ENCODE peak calls at places on chromosomes 3 and 15, in nine cellular contexts. R, K, I, G, C, N, T, Y and X are unnamed samples.

GRCh38 chr3:79139395-79140060 is 628.3 kb downstream of the ROBO1 start:
- DNase-seq in I (no peak), G (no peak), T (no peak), Y (no peak), C (no peak), K (peak; percentile 68), N (no peak), R (no peak), X (no peak)

GRCh38 chr3:119304201-119304713 is 10.1 kb downstream of the ARHGAP31 start:
- DNase-seq in T (peak; percentile 11), I (no peak), N (no peak), Y (no peak), G (no peak), K (peak; percentile 85), C (no peak), R (no peak), X (no peak)

GRCh38 chr3:31196881-31197364 is 302.5 kb upstream of the GADL1 start:
- DNase-seq in K (peak; percentile 79), C (no peak), G (no peak), T (peak; percentile 95), R (peak; percentile 13), N (no peak), I (no peak), Y (no peak), X (no peak)

GRCh38 chr15:45180201-45180600 is 7.6 kb downstream of the SHF start:
- DNase-seq in T (peak; percentile 61), C (no peak), I (no peak), N (no peak), Y (no peak), G (no peak), R (no peak), K (peak; percentile 70), X (peak; percentile 64)

GRCh38 chr3:111045564-111045963 is 26.1 kb upstream of the NECTIN3 start:
- DNase-seq in R (peak; percentile 3), Y (no peak), N (no peak), I (no peak), C (no peak), G (no peak), K (peak; percentile 42), T (peak; percentile 37), X (no peak)

GRCh38 chr3:40427045-40427669 is 30.0 kb upstream of the RPL14 start:
- DNase-seq in I (no peak), R (no peak), C (no peak), N (no peak), T (no peak), G (no peak), Y (no peak), K (no peak), X (no peak)

GRCh38 chr3:105195260-105195659 is 171.4 kb upstream of the ALCAM start:
- DNase-seq in T (peak; percentile 14), K (peak; percentile 62), I (no peak), G (no peak), N (no peak), Y (no peak), R (peak; percentile 36), C (no peak), X (no peak)

GRCh38 chr3:138051946-138052802 is 42.2 kb downstream of the CLDN18 start:
- DNase-seq in T (peak; percentile 32), I (peak; percentile 30), G (peak; percentile 69), K (peak; percentile 45), N (no peak), Y (no peak), C (no peak), R (peak; percentile 49), X (peak; percentile 48)

GRCh38 chr3:53581671-53582070 is 87.3 kb downstream of the CACNA1D start:
- DNase-seq in Y (no peak), N (no peak), I (no peak), K (peak; percentile 64), G (no peak), T (peak; percentile 71), C (no peak), R (no peak), X (no peak)

GRCh38 chr3:40298075-40298474 is 11.4 kb upstream of the EIF1B start:
- DNase-seq in Y (no peak), K (no peak), G (no peak), I (no peak), T (no peak), C (no peak), R (no peak), N (no peak), X (no peak)

GRCh38 chr3:180804871-180805430 is 107.5 kb upstream of the FXR1 start:
- DNase-seq in I (no peak), G (no peak), T (peak; percentile 41), C (peak; percentile 65), R (no peak), K (peak; percentile 67), N (no peak), Y (no peak), X (no peak)

GRCh38 chr3:45778761-45779201 is 17.6 kb downstream of the SLC6A20 start:
- DNase-seq in R (no peak), N (no peak), T (no peak), G (no peak), Y (no peak), I (no peak), C (no peak), K (no peak), X (no peak)

GRCh38 chr15:37586976-37587375 is 347.5 kb upstream of the TMCO5A start:
- DNase-seq in G (no peak), N (no peak), T (peak; percentile 1), Y (no peak), I (no peak), R (peak; percentile 6), K (peak; percentile 36), C (no peak), X (no peak)

GRCh38 chr3:37197810-37198371 is 23.5 kb upstream of the LRRFIP2 start:
- DNase-seq in T (peak; percentile 73), G (no peak), N (no peak), K (peak; percentile 81), R (peak; percentile 88), I (no peak), Y (no peak), C (no peak), X (no peak)

GRCh38 chr3:158528306-158528705 is 42.7 kb upstream of the MLF1 start:
- DNase-seq in C (no peak), K (no peak), Y (no peak), G (no peak), R (no peak), I (no peak), T (no peak), N (no peak), X (no peak)

GRCh38 chr3:94413721-94414106 is 350.9 kb downstream of the NSUN3 start:
- DNase-seq in Y (no peak), G (no peak), C (no peak), N (no peak), K (peak; percentile 93), R (peak; percentile 32), I (no peak), T (peak; percentile 52), X (no peak)

DNA sequence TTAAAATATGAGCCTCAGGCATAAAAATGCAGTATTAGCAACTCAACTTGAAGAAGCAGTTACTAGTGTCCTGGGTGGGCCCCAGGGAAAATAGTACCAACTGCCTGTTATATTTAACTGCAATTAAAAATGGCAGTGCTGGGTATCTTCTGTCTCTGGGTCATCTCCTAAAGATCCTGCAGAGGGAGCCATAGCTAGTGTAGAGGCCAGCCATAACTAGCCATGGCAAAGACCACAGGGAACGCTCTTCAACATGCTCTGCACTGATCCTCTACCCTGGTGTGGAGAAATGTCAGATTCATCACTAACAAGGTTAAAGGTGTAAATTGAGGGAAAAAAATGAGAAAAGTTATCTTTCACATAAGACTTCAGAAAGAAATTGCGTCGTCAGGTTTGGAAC is 181.3 kb downstream of the SNRPN start:
- DNase-seq in I (no peak), R (no peak), K (no peak), G (no peak), C (no peak), Y (no peak), N (no peak), T (no peak), X (peak; percentile 1)
- TF ChIP-seq CTCF in I (no peak), R (no peak), K (peak; percentile 40), G (no peak), C (peak; percentile 18), Y (peak; percentile 13), N (no peak), T (peak; percentile 35), X (no peak)

DNA sequence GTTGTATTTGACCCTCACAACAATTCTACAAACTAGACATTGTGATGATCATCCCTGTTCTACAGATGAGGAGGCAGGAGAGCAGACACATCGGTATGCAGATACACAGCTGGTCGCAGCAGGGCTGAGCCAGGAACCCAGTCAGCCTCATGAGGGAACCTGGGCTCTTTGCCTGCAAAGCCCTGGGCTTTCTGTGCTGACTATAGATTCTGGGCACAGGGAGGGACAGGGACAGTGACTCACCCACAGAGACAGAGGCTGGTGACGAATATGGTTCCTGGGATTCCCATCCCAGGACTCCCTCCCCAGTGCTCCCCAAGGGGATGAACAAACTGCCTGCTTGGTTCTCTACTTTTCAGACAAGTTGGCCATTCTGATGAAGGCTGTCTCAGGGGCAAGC is 3.8 kb upstream of the CAMP start:
- DNase-seq in R (no peak), T (no peak), G (no peak), I (no peak), C (no peak), K (no peak), N (no peak), Y (no peak), X (no peak)
- TF ChIP-seq CTCF in R (no peak), T (no peak), G (no peak), I (no peak), C (no peak), K (no peak), N (no peak), Y (no peak), X (no peak)

GRCh38 chr3:46978985-46979944 is at the start of gene NBEAL2:
- DNase-seq in Y (peak; percentile 86), N (peak; percentile 99), R (peak; percentile 92), K (peak; percentile 90), G (peak; percentile 99), T (peak; percentile 91), C (peak; percentile 74), I (peak; percentile 98), X (peak; percentile 97)
- TF ChIP-seq CTCF in Y (no peak), N (no peak), R (no peak), K (no peak), G (peak; percentile 12), T (no peak), C (no peak), I (no peak), X (no peak)

GRCh38 chr15:89406218-89406716 is 71.6 kb upstream of the POLG start:
- DNase-seq in C (no peak), K (no peak), N (no peak), T (no peak), G (no peak), R (no peak), I (no peak), Y (no peak), X (no peak)

GRCh38 chr15:89408512-89409183 is 74.0 kb upstream of the POLG start:
- DNase-seq in N (no peak), C (no peak), T (no peak), K (no peak), Y (no peak), G (no peak), I (no peak), R (no peak), X (no peak)

GRCh38 chr15:89409184-89409992 is 74.8 kb upstream of the POLG start:
- DNase-seq in R (no peak), Y (no peak), C (no peak), I (no peak), N (no peak), T (no peak), G (no peak), K (no peak), X (peak; percentile 19)

GRCh38 chr15:89404023-89404422 is 69.4 kb upstream of the POLG start:
- DNase-seq in N (no peak), Y (no peak), C (no peak), I (no peak), T (no peak), R (no peak), G (no peak), K (no peak), X (no peak)

GRCh38 chr15:89406756-89407650 is 72.4 kb upstream of the POLG start:
- DNase-seq in Y (no peak), C (no peak), I (no peak), T (no peak), G (no peak), K (no peak), N (no peak), R (no peak), X (peak; percentile 31)
- TF ChIP-seq CTCF in Y (peak; percentile 26), C (peak; percentile 36), I (no peak), T (no peak), G (no peak), K (no peak), N (no peak), R (no peak), X (peak; percentile 26)